ENCODE peak calls at places on chromosomes 4 and X, in seven cellular contexts. B is A549, W is SK-N-SH, U is K562, Q is IMR-90, I is HepG2, E is H1. L is an unnamed sample.

GRCh38 chr4:3220586-3221494 is 28.1 kb upstream of the MSANTD1 start:
- DNase-seq in Q (no peak), I (no peak), B (no peak), U (no peak), E (no peak), W (no peak), L (no peak)

GRCh38 chr4:83639849-83640493 is 104.1 kb downstream of the GPAT3 start:
- DNase-seq in U (peak; percentile 67), E (no peak), W (peak; percentile 47), Q (peak; percentile 80), I (peak; percentile 71), B (peak; percentile 46), L (peak; percentile 42)

GRCh38 chrX:140817943-140818342 is 108.4 kb downstream of the LINC00632 start:
- DNase-seq in I (no peak), E (no peak), Q (peak; percentile 41), U (peak; percentile 7), B (peak; percentile 7), W (peak; percentile 19), L (no peak)

GRCh38 chrX:41858161-41858775 is 65.1 kb downstream of the CASK start:
- DNase-seq in I (no peak), E (peak; percentile 5), U (no peak), Q (no peak), B (no peak), W (no peak), L (no peak)

GRCh38 chr4:84179413-84179812 is 319.7 kb downstream of the NKX6-1 start:
- DNase-seq in W (no peak), Q (no peak), E (no peak), B (no peak), U (no peak), I (no peak), L (no peak)

GRCh38 chrX:77014655-77015377 is 432.4 kb upstream of the FGF16 start:
- DNase-seq in Q (no peak), U (no peak), W (peak; percentile 11), I (peak; percentile 74), B (no peak), E (no peak), L (no peak)

GRCh38 chrX:17644001-17644400 is 93.3 kb upstream of the SCML1 start:
- DNase-seq in U (no peak), W (no peak), B (no peak), I (no peak), E (no peak), Q (no peak), L (no peak)

GRCh38 chrX:23752740-23753435 is 9.8 kb upstream of the ACOT9 start:
- DNase-seq in E (no peak), B (no peak), Q (peak; percentile 62), W (no peak), U (no peak), I (no peak), L (no peak)

GRCh38 chr4:85570388-85570787 is 95.4 kb downstream of the ARHGAP24 start:
- DNase-seq in I (no peak), B (no peak), U (no peak), Q (no peak), E (no peak), W (no peak), L (no peak)

GRCh38 chrX:85698921-85699320 is 319.5 kb upstream of the POF1B start:
- DNase-seq in Q (no peak), B (no peak), U (no peak), E (no peak), W (no peak), I (no peak), L (no peak)

GRCh38 chr4:173509031-173510001 is 20.7 kb downstream of the HAND2 start:
- DNase-seq in W (peak; percentile 58), I (no peak), B (no peak), Q (no peak), U (no peak), E (no peak), L (no peak)

GRCh38 chr4:23889368-23889767 is 479 bp downstream of the PPARGC1A start:
- DNase-seq in Q (no peak), B (no peak), E (no peak), U (no peak), I (no peak), W (no peak), L (no peak)

GRCh38 chr4:174707277-174707676 is 121.8 kb downstream of the GLRA3 start:
- DNase-seq in B (no peak), U (peak; percentile 17), I (no peak), W (no peak), Q (no peak), E (no peak), L (no peak)

GRCh38 chr4:128835498-128836222 is 26.2 kb downstream of the JADE1 start:
- DNase-seq in B (no peak), Q (no peak), I (no peak), U (no peak), E (no peak), W (no peak), L (no peak)

GRCh38 chrX:37746268-37746931 is 33.5 kb upstream of the CYBB start:
- DNase-seq in E (no peak), W (no peak), Q (no peak), U (no peak), B (no peak), I (no peak), L (peak; percentile 72)

GRCh38 chrX:69277369-69277768 is 112.1 kb upstream of the PJA1 start:
- DNase-seq in I (no peak), W (no peak), Q (no peak), B (no peak), E (no peak), U (no peak), L (no peak)

DNA sequence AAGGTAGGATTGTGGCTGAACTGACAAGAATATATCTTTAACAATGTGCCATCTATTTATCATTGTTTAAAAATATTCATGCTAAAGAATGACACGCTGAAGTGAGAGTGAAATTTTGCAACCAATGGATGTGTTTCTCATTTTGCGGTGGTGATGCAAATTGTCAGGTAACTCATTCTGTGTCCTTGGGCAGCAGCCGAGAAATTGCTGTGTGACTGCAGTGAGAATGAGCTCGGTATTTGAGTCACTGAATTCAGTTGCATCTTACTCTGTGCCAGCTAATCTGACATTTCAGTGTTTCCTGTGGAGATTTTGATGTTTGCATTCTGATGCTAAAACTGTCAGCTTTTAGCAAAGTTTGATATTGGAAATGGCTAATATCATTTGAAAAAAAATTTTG is 28.1 kb downstream of the MCUB start:
- DNase-seq in U (no peak), W (no peak), E (no peak), I (no peak), B (no peak), Q (no peak), L (peak; percentile 58)
- TF ChIP-seq RFX5 in U (no peak), W (no peak), E (no peak), I (no peak), B (no peak), Q (no peak), L (no peak)

DNA sequence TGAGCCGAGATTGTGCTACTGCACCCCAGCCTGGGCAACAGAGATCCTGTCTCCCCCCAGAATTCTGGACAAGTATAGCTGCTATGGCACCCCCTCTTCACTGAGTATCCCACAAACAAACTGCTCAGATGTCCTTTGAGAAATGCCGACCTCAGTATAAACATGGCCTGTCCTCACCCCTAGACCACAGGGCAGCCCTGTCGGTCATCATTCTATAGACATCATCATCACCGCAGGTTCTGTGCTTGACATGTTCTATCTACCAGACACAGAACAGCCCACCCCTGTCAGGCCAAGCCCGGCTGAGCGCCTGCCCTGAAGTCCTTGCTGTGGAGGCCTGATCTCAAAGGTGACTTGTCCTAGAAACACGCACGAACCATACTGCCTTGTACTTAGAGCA is 232.9 kb downstream of the DHRSX start:
- DNase-seq in Q (no peak), B (no peak), U (no peak), E (no peak), W (no peak), I (no peak), L (no peak)
- TF ChIP-seq RFX5 in Q (no peak), B (no peak), U (no peak), E (no peak), W (no peak), I (no peak), L (no peak)

GRCh38 chrX:9729161-9729885 is 36.3 kb downstream of the GPR143 start:
- DNase-seq in U (no peak), I (peak; percentile 51), E (no peak), Q (no peak), B (no peak), W (no peak), L (no peak)

GRCh38 chrX:9730078-9730477 is 35.6 kb downstream of the GPR143 start:
- DNase-seq in B (no peak), E (no peak), U (no peak), I (no peak), W (no peak), Q (no peak), L (no peak)

GRCh38 chrX:9728271-9728670 is 37.4 kb downstream of the GPR143 start:
- DNase-seq in I (no peak), U (no peak), W (no peak), Q (no peak), B (no peak), E (no peak), L (no peak)

GRCh38 chrX:9724711-9725110 is 40.9 kb downstream of the GPR143 start:
- DNase-seq in Q (peak; percentile 27), U (no peak), E (no peak), I (no peak), W (no peak), B (no peak), L (no peak)
- TF ChIP-seq RFX5 in Q (no peak), U (no peak), E (no peak), I (no peak), W (no peak), B (no peak), L (no peak)

GRCh38 chr4:141711211-141711610 is 74.8 kb downstream of the IL15 start:
- DNase-seq in E (no peak), W (no peak), U (no peak), I (no peak), Q (peak; percentile 51), B (no peak), L (no peak)
- TF ChIP-seq RFX5 in E (no peak), W (no peak), U (no peak), I (no peak), Q (no peak), B (no peak), L (no peak)

GRCh38 chrX:154401045-154401799 is 3.0 kb downstream of the RPL10 start:
- DNase-seq in B (no peak), U (no peak), I (peak; percentile 70), Q (peak; percentile 37), W (no peak), E (no peak), L (no peak)
- TF ChIP-seq RFX5 in B (no peak), U (no peak), I (no peak), Q (no peak), W (no peak), E (no peak), L (no peak)

L was measured in GM12878.